ENCODE peak calls at places on chromosome 12, in five cellular contexts. One of them, this sample, is unnamed.

GRCh38 chr12:55737581-55738112 is 5.3 kb upstream of the GDF11 start:
- DNase-seq in left lung: no peak
- DNase-seq in thoracic aorta: no peak
- DNase-seq in CD8-positive, alpha-beta T cell: no peak
- DNase-seq in right atrium auricular region: no peak
- DNase-seq in this sample: no peak

GRCh38 chr12:12357697-12358476 is 1.0 kb downstream of the BORCS5 start:
- DNase-seq in left lung: no peak
- DNase-seq in thoracic aorta: no peak
- DNase-seq in CD8-positive, alpha-beta T cell: no peak
- DNase-seq in right atrium auricular region: no peak
- DNase-seq in this sample: peak

GRCh38 chr12:9651265-9651729 is 18.2 kb upstream of the CLEC2D start:
- DNase-seq in left lung: no peak
- DNase-seq in thoracic aorta: no peak
- DNase-seq in CD8-positive, alpha-beta T cell: peak
- DNase-seq in right atrium auricular region: no peak
- DNase-seq in this sample: peak

GRCh38 chr12:113221997-113222729 is 899 bp downstream of the TPCN1 start:
- DNase-seq in left lung: no peak
- DNase-seq in thoracic aorta: no peak
- DNase-seq in CD8-positive, alpha-beta T cell: peak
- DNase-seq in right atrium auricular region: no peak
- DNase-seq in this sample: no peak

GRCh38 chr12:130333341-130333740 is 4.3 kb upstream of the PIWIL1 start:
- DNase-seq in left lung: no peak
- DNase-seq in thoracic aorta: no peak
- DNase-seq in CD8-positive, alpha-beta T cell: no peak
- DNase-seq in right atrium auricular region: no peak
- DNase-seq in this sample: no peak

GRCh38 chr12:12803186-12803585 is 10.0 kb upstream of the DDX47 start:
- DNase-seq in left lung: peak
- DNase-seq in thoracic aorta: peak
- DNase-seq in CD8-positive, alpha-beta T cell: peak
- DNase-seq in right atrium auricular region: peak
- DNase-seq in this sample: peak

GRCh38 chr12:101829639-101830390 is 944 bp downstream of the GNPTAB start:
- DNase-seq in left lung: no peak
- DNase-seq in thoracic aorta: no peak
- DNase-seq in CD8-positive, alpha-beta T cell: no peak
- DNase-seq in right atrium auricular region: peak
- DNase-seq in this sample: peak

GRCh38 chr12:58787021-58787760 is 133.1 kb downstream of the LRIG3 start:
- DNase-seq in left lung: no peak
- DNase-seq in thoracic aorta: no peak
- DNase-seq in CD8-positive, alpha-beta T cell: no peak
- DNase-seq in right atrium auricular region: no peak
- DNase-seq in this sample: peak

GRCh38 chr12:124689585-124689984 is 122.2 kb upstream of the NCOR2 start:
- DNase-seq in left lung: no peak
- DNase-seq in thoracic aorta: no peak
- DNase-seq in CD8-positive, alpha-beta T cell: no peak
- DNase-seq in right atrium auricular region: no peak
- DNase-seq in this sample: no peak

GRCh38 chr12:72207094-72207493 is 65.1 kb upstream of the TRHDE start:
- DNase-seq in left lung: no peak
- DNase-seq in thoracic aorta: no peak
- DNase-seq in CD8-positive, alpha-beta T cell: no peak
- DNase-seq in right atrium auricular region: no peak
- DNase-seq in this sample: no peak

GRCh38 chr12:93812616-93813015 is 135.4 kb downstream of the CRADD start:
- DNase-seq in left lung: no peak
- DNase-seq in thoracic aorta: no peak
- DNase-seq in CD8-positive, alpha-beta T cell: no peak
- DNase-seq in right atrium auricular region: no peak
- DNase-seq in this sample: no peak

GRCh38 chr12:117685115-117685926 is 283.5 kb downstream of the KSR2 start:
- DNase-seq in left lung: peak
- DNase-seq in thoracic aorta: no peak
- DNase-seq in CD8-positive, alpha-beta T cell: no peak
- DNase-seq in right atrium auricular region: no peak
- DNase-seq in this sample: peak

GRCh38 chr12:56193025-56193578 is 3.8 kb upstream of the SMARCC2 start:
- DNase-seq in left lung: peak
- DNase-seq in thoracic aorta: peak
- DNase-seq in CD8-positive, alpha-beta T cell: peak
- DNase-seq in right atrium auricular region: peak
- DNase-seq in this sample: peak

GRCh38 chr12:51896236-51896635 is 8.3 kb downstream of the ANKRD33 start:
- DNase-seq in left lung: no peak
- DNase-seq in thoracic aorta: no peak
- DNase-seq in CD8-positive, alpha-beta T cell: no peak
- DNase-seq in right atrium auricular region: no peak
- DNase-seq in this sample: no peak

GRCh38 chr12:6923851-6924250 is 3.9 kb upstream of the ATN1 start:
- DNase-seq in left lung: no peak
- DNase-seq in thoracic aorta: no peak
- DNase-seq in CD8-positive, alpha-beta T cell: no peak
- DNase-seq in right atrium auricular region: no peak
- DNase-seq in this sample: no peak

GRCh38 chr12:12008931-12009611 is 61.7 kb upstream of the BCL2L14 start:
- DNase-seq in left lung: peak
- DNase-seq in thoracic aorta: no peak
- DNase-seq in CD8-positive, alpha-beta T cell: peak
- DNase-seq in right atrium auricular region: no peak
- DNase-seq in this sample: peak

GRCh38 chr12:51391047-51391837 is at the start of gene GALNT6:
- DNase-seq in left lung: peak
- DNase-seq in thoracic aorta: no peak
- DNase-seq in CD8-positive, alpha-beta T cell: peak
- DNase-seq in right atrium auricular region: no peak
- DNase-seq in this sample: no peak

GRCh38 chr12:1171657-1172056 is 180.6 kb downstream of the ERC1 start:
- DNase-seq in left lung: no peak
- DNase-seq in thoracic aorta: no peak
- DNase-seq in CD8-positive, alpha-beta T cell: no peak
- DNase-seq in right atrium auricular region: no peak
- DNase-seq in this sample: no peak

GRCh38 chr12:52060498-52061177 is 9.1 kb upstream of the ATG101 start:
- DNase-seq in left lung: no peak
- DNase-seq in thoracic aorta: no peak
- DNase-seq in CD8-positive, alpha-beta T cell: no peak
- DNase-seq in right atrium auricular region: no peak
- DNase-seq in this sample: no peak

GRCh38 chr12:65106948-65107347 is 14.2 kb downstream of the WIF1 start:
- DNase-seq in left lung: no peak
- DNase-seq in thoracic aorta: no peak
- DNase-seq in CD8-positive, alpha-beta T cell: no peak
- DNase-seq in right atrium auricular region: no peak
- DNase-seq in this sample: peak
- TF ChIP-seq CTCF in left lung: peak
- TF ChIP-seq CTCF in thoracic aorta: no peak
- TF ChIP-seq CTCF in CD8-positive, alpha-beta T cell: no peak
- TF ChIP-seq CTCF in right atrium auricular region: no peak
- TF ChIP-seq CTCF in this sample: peak

GRCh38 chr12:120979862-120980696 is 1.7 kb downstream of the HNF1A start:
- DNase-seq in left lung: no peak
- DNase-seq in thoracic aorta: no peak
- DNase-seq in CD8-positive, alpha-beta T cell: no peak
- DNase-seq in right atrium auricular region: no peak
- DNase-seq in this sample: no peak
- H3K4me3 ChIP-seq in left lung: no peak
- H3K4me3 ChIP-seq in thoracic aorta: no peak
- H3K4me3 ChIP-seq in CD8-positive, alpha-beta T cell: no peak
- H3K4me3 ChIP-seq in right atrium auricular region: no peak
- H3K4me3 ChIP-seq in this sample: no peak

GRCh38 chr12:53324779-53325538 is 3.5 kb upstream of the AAAS start:
- DNase-seq in left lung: peak
- DNase-seq in thoracic aorta: peak
- DNase-seq in CD8-positive, alpha-beta T cell: peak
- DNase-seq in right atrium auricular region: peak
- DNase-seq in this sample: peak
- TF ChIP-seq CTCF in left lung: peak
- TF ChIP-seq CTCF in thoracic aorta: peak
- TF ChIP-seq CTCF in CD8-positive, alpha-beta T cell: peak
- TF ChIP-seq CTCF in right atrium auricular region: peak
- TF ChIP-seq CTCF in this sample: peak

DNA sequence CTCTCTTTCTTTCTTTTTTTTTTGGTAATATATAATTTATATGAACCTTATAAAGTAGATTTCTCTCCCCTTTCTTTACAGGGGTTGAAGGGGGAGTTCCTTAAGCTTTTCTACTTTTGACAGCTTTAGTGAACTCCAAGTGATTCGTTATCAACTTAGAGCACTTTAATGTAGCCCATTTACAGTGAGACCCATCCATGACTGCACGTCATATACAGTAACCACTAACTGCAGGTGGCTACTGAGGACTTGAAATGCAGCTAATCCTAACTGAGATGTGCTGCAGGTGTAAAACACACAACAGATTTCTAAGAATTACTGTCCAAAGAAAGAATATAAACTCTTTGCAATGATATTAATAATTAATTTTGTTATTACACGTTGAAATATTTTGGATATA is 585 bp downstream of the LRRIQ1 start:
- DNase-seq in left lung: no peak
- DNase-seq in thoracic aorta: no peak
- DNase-seq in CD8-positive, alpha-beta T cell: no peak
- DNase-seq in right atrium auricular region: no peak
- DNase-seq in this sample: no peak
- H3K4me3 ChIP-seq in left lung: peak
- H3K4me3 ChIP-seq in thoracic aorta: peak
- H3K4me3 ChIP-seq in CD8-positive, alpha-beta T cell: no peak
- H3K4me3 ChIP-seq in right atrium auricular region: peak
- H3K4me3 ChIP-seq in this sample: peak

GRCh38 chr12:121596526-121596925 is 15.7 kb upstream of the KDM2B start:
- DNase-seq in left lung: no peak
- DNase-seq in thoracic aorta: no peak
- DNase-seq in CD8-positive, alpha-beta T cell: no peak
- DNase-seq in right atrium auricular region: no peak
- DNase-seq in this sample: no peak

GRCh38 chr12:121595520-121595919 is 14.7 kb upstream of the KDM2B start:
- DNase-seq in left lung: no peak
- DNase-seq in thoracic aorta: no peak
- DNase-seq in CD8-positive, alpha-beta T cell: no peak
- DNase-seq in right atrium auricular region: no peak
- DNase-seq in this sample: no peak

GRCh38 chr12:121590476-121591143 is 9.8 kb upstream of the KDM2B start:
- DNase-seq in left lung: no peak
- DNase-seq in thoracic aorta: no peak
- DNase-seq in CD8-positive, alpha-beta T cell: peak
- DNase-seq in right atrium auricular region: no peak
- DNase-seq in this sample: peak

GRCh38 chr12:121592323-121592722 is 11.5 kb upstream of the KDM2B start:
- DNase-seq in left lung: no peak
- DNase-seq in thoracic aorta: no peak
- DNase-seq in CD8-positive, alpha-beta T cell: no peak
- DNase-seq in right atrium auricular region: no peak
- DNase-seq in this sample: no peak
- TF ChIP-seq CTCF in left lung: no peak
- TF ChIP-seq CTCF in thoracic aorta: no peak
- TF ChIP-seq CTCF in CD8-positive, alpha-beta T cell: no peak
- TF ChIP-seq CTCF in right atrium auricular region: no peak
- TF ChIP-seq CTCF in this sample: no peak

DNA sequence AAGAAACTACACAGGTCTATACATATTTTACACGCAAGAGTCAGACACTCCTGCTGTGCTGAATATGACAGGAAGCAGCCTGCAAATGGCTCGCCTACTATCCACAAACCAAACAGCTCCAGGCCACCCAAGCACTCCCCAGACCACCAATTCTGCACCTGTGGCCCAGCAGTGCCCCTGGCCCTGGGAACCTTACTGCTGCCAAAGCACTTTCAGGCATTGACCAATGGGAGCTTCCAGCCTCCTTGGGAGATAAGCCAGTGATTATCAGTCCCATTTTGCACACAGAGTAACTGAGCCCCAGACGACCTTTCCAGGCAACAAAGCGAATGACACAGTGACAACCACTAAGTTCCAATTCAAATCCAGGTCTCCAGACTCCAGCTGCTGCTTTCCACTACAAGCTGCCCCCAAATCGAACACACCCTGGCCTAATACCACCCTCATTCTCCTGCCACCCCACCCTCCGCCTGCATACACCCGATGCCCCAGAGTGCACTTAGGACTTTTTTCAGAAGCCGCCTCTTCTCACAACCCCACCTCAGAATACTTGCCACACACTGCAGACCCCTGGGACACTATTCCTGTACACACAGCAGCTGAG is 126.2 kb upstream of the PRMT8 start:
- DNase-seq in left lung: no peak
- DNase-seq in thoracic aorta: no peak
- DNase-seq in CD8-positive, alpha-beta T cell: no peak
- DNase-seq in right atrium auricular region: no peak
- DNase-seq in this sample: no peak
- H3K4me3 ChIP-seq in left lung: no peak
- H3K4me3 ChIP-seq in thoracic aorta: no peak
- H3K4me3 ChIP-seq in CD8-positive, alpha-beta T cell: no peak
- H3K4me3 ChIP-seq in right atrium auricular region: no peak
- H3K4me3 ChIP-seq in this sample: no peak

GRCh38 chr12:104589215-104589614 is 132.5 kb downstream of the CHST11 start:
- DNase-seq in left lung: no peak
- DNase-seq in thoracic aorta: no peak
- DNase-seq in CD8-positive, alpha-beta T cell: no peak
- DNase-seq in right atrium auricular region: no peak
- DNase-seq in this sample: no peak
- TF ChIP-seq CTCF in left lung: no peak
- TF ChIP-seq CTCF in thoracic aorta: no peak
- TF ChIP-seq CTCF in CD8-positive, alpha-beta T cell: no peak
- TF ChIP-seq CTCF in right atrium auricular region: no peak
- TF ChIP-seq CTCF in this sample: no peak

DNA sequence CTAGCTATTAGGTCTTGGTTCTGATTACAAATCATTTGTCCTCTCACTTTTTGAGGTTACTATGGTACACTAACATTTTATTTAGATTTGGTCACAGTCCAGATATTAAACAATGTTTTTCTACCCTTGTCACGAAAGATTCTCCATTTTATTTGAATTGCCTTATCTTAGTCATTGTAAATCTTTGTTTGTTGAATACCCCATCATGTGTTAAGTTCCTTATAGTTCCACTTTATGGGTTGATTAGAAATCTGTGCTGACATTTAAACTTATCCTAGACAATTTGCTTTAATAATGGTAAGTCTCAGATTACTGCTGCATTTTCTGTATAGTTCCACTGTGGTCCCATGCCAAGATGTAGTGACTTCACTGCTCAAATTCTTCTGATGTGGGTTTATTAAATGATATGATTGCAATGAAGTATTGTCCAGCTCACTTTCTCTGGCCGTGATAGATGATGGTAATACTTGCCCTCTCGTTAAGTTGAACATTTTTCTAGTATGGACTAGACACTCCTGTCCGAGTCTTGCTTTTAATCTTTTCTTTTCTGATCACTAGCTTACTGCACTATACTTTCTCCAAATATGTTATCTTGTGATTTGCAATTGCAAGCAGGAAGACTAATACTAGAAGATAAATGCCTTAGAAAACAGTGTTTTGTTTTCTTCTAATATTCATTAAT is 1107.3 kb downstream of the SLC6A15 start:
- DNase-seq in left lung: no peak
- DNase-seq in thoracic aorta: no peak
- DNase-seq in CD8-positive, alpha-beta T cell: no peak
- DNase-seq in right atrium auricular region: no peak
- DNase-seq in this sample: no peak
- H3K4me3 ChIP-seq in left lung: no peak
- H3K4me3 ChIP-seq in thoracic aorta: no peak
- H3K4me3 ChIP-seq in CD8-positive, alpha-beta T cell: no peak
- H3K4me3 ChIP-seq in right atrium auricular region: no peak
- H3K4me3 ChIP-seq in this sample: no peak

This sample was measured in astrocyte of the spinal cord.